ENCODE peak calls at places on chromosomes 11 and 22, in six cellular contexts. One of them, this sample, is unnamed.

GRCh38 chr11:8577791-8578581 is 16.0 kb downstream of the STK33 start:
- DNase-seq in ELR: peak
- DNase-seq in NCI-H1092: no peak
- DNase-seq in T-helper 2 cell: no peak
- DNase-seq in activated T-cell treated with anti-CD3 and anti-CD28 coated beads, Interleukin-2, amount 50 U/mL, for 24 hours: no peak
- DNase-seq in tibial nerve: no peak
- DNase-seq in this sample: no peak

GRCh38 chr11:19436932-19437331 is 196.2 kb upstream of the E2F8 start:
- DNase-seq in ELR: no peak
- DNase-seq in NCI-H1092: no peak
- DNase-seq in T-helper 2 cell: no peak
- DNase-seq in activated T-cell treated with anti-CD3 and anti-CD28 coated beads, Interleukin-2, amount 50 U/mL, for 24 hours: no peak
- DNase-seq in tibial nerve: no peak
- DNase-seq in this sample: no peak

GRCh38 chr11:93567406-93567819 is 24.2 kb upstream of the SMCO4 start:
- DNase-seq in ELR: no peak
- DNase-seq in NCI-H1092: no peak
- DNase-seq in T-helper 2 cell: no peak
- DNase-seq in activated T-cell treated with anti-CD3 and anti-CD28 coated beads, Interleukin-2, amount 50 U/mL, for 24 hours: no peak
- DNase-seq in tibial nerve: peak
- DNase-seq in this sample: no peak

GRCh38 chr11:43573233-43573632 is 107.3 kb upstream of the HSD17B12 start:
- DNase-seq in ELR: peak
- DNase-seq in NCI-H1092: no peak
- DNase-seq in T-helper 2 cell: no peak
- DNase-seq in activated T-cell treated with anti-CD3 and anti-CD28 coated beads, Interleukin-2, amount 50 U/mL, for 24 hours: no peak
- DNase-seq in tibial nerve: no peak
- DNase-seq in this sample: no peak

GRCh38 chr11:45073575-45074225 is 72.7 kb upstream of the PRDM11 start:
- DNase-seq in ELR: no peak
- DNase-seq in NCI-H1092: no peak
- DNase-seq in T-helper 2 cell: no peak
- DNase-seq in activated T-cell treated with anti-CD3 and anti-CD28 coated beads, Interleukin-2, amount 50 U/mL, for 24 hours: peak
- DNase-seq in tibial nerve: no peak
- DNase-seq in this sample: no peak

GRCh38 chr11:74282421-74282820 is 29.0 kb downstream of the P4HA3 start:
- DNase-seq in ELR: no peak
- DNase-seq in NCI-H1092: no peak
- DNase-seq in T-helper 2 cell: no peak
- DNase-seq in activated T-cell treated with anti-CD3 and anti-CD28 coated beads, Interleukin-2, amount 50 U/mL, for 24 hours: no peak
- DNase-seq in tibial nerve: no peak
- DNase-seq in this sample: no peak

GRCh38 chr22:43313497-43314474 is 29.4 kb downstream of the SCUBE1 start:
- DNase-seq in ELR: no peak
- DNase-seq in NCI-H1092: no peak
- DNase-seq in T-helper 2 cell: no peak
- DNase-seq in activated T-cell treated with anti-CD3 and anti-CD28 coated beads, Interleukin-2, amount 50 U/mL, for 24 hours: no peak
- DNase-seq in tibial nerve: peak
- DNase-seq in this sample: no peak

GRCh38 chr11:119585038-119585666 is 143.8 kb downstream of the NECTIN1 start:
- DNase-seq in ELR: no peak
- DNase-seq in NCI-H1092: peak
- DNase-seq in T-helper 2 cell: no peak
- DNase-seq in activated T-cell treated with anti-CD3 and anti-CD28 coated beads, Interleukin-2, amount 50 U/mL, for 24 hours: no peak
- DNase-seq in tibial nerve: no peak
- DNase-seq in this sample: no peak

GRCh38 chr11:111402411-111402810 is 23.3 kb upstream of the POU2AF1 start:
- DNase-seq in ELR: no peak
- DNase-seq in NCI-H1092: peak
- DNase-seq in T-helper 2 cell: no peak
- DNase-seq in activated T-cell treated with anti-CD3 and anti-CD28 coated beads, Interleukin-2, amount 50 U/mL, for 24 hours: no peak
- DNase-seq in tibial nerve: no peak
- DNase-seq in this sample: no peak

GRCh38 chr11:85301895-85302678 is 325.1 kb downstream of the DLG2 start:
- DNase-seq in ELR: no peak
- DNase-seq in NCI-H1092: no peak
- DNase-seq in T-helper 2 cell: no peak
- DNase-seq in activated T-cell treated with anti-CD3 and anti-CD28 coated beads, Interleukin-2, amount 50 U/mL, for 24 hours: no peak
- DNase-seq in tibial nerve: no peak
- DNase-seq in this sample: no peak

GRCh38 chr22:24592144-24592845 is 578 bp downstream of the LRRC75B start:
- DNase-seq in ELR: peak
- DNase-seq in NCI-H1092: no peak
- DNase-seq in T-helper 2 cell: no peak
- DNase-seq in activated T-cell treated with anti-CD3 and anti-CD28 coated beads, Interleukin-2, amount 50 U/mL, for 24 hours: peak
- DNase-seq in tibial nerve: no peak
- DNase-seq in this sample: no peak

GRCh38 chr11:26623076-26623666 is 51.1 kb upstream of the MUC15 start:
- DNase-seq in ELR: peak
- DNase-seq in NCI-H1092: no peak
- DNase-seq in T-helper 2 cell: no peak
- DNase-seq in activated T-cell treated with anti-CD3 and anti-CD28 coated beads, Interleukin-2, amount 50 U/mL, for 24 hours: no peak
- DNase-seq in tibial nerve: no peak
- DNase-seq in this sample: no peak

GRCh38 chr11:16981651-16982194 is 32.5 kb downstream of the PLEKHA7 start:
- DNase-seq in ELR: peak
- DNase-seq in NCI-H1092: no peak
- DNase-seq in T-helper 2 cell: no peak
- DNase-seq in activated T-cell treated with anti-CD3 and anti-CD28 coated beads, Interleukin-2, amount 50 U/mL, for 24 hours: no peak
- DNase-seq in tibial nerve: peak
- DNase-seq in this sample: no peak

GRCh38 chr11:76637491-76638266 is 32.9 kb downstream of the LRRC32 start:
- DNase-seq in ELR: no peak
- DNase-seq in NCI-H1092: no peak
- DNase-seq in T-helper 2 cell: no peak
- DNase-seq in activated T-cell treated with anti-CD3 and anti-CD28 coated beads, Interleukin-2, amount 50 U/mL, for 24 hours: peak
- DNase-seq in tibial nerve: peak
- DNase-seq in this sample: no peak

GRCh38 chr11:112321521-112322172 is 61.0 kb upstream of the PLET1 start:
- DNase-seq in ELR: peak
- DNase-seq in NCI-H1092: peak
- DNase-seq in T-helper 2 cell: no peak
- DNase-seq in activated T-cell treated with anti-CD3 and anti-CD28 coated beads, Interleukin-2, amount 50 U/mL, for 24 hours: no peak
- DNase-seq in tibial nerve: no peak
- DNase-seq in this sample: no peak

GRCh38 chr22:40325315-40325714 is 21.0 kb upstream of the ADSL start:
- DNase-seq in ELR: no peak
- DNase-seq in NCI-H1092: no peak
- DNase-seq in T-helper 2 cell: no peak
- DNase-seq in activated T-cell treated with anti-CD3 and anti-CD28 coated beads, Interleukin-2, amount 50 U/mL, for 24 hours: peak
- DNase-seq in tibial nerve: no peak
- DNase-seq in this sample: peak

GRCh38 chr11:10322830-10323792 is 18.2 kb downstream of the ADM start:
- DNase-seq in ELR: peak
- DNase-seq in NCI-H1092: peak
- DNase-seq in T-helper 2 cell: no peak
- DNase-seq in activated T-cell treated with anti-CD3 and anti-CD28 coated beads, Interleukin-2, amount 50 U/mL, for 24 hours: peak
- DNase-seq in tibial nerve: no peak
- DNase-seq in this sample: no peak

GRCh38 chr11:122104381-122104780 is 11.6 kb downstream of the BLID start:
- DNase-seq in ELR: peak
- DNase-seq in NCI-H1092: no peak
- DNase-seq in T-helper 2 cell: no peak
- DNase-seq in activated T-cell treated with anti-CD3 and anti-CD28 coated beads, Interleukin-2, amount 50 U/mL, for 24 hours: no peak
- DNase-seq in tibial nerve: no peak
- DNase-seq in this sample: no peak

GRCh38 chr22:46589871-46590271 is 30.3 kb upstream of the GRAMD4 start:
- DNase-seq in ELR: no peak
- DNase-seq in NCI-H1092: no peak
- DNase-seq in T-helper 2 cell: no peak
- DNase-seq in activated T-cell treated with anti-CD3 and anti-CD28 coated beads, Interleukin-2, amount 50 U/mL, for 24 hours: no peak
- DNase-seq in tibial nerve: no peak
- DNase-seq in this sample: no peak

GRCh38 chr11:35170503-35170902 is 31.5 kb downstream of the CD44 start:
- DNase-seq in ELR: no peak
- DNase-seq in NCI-H1092: no peak
- DNase-seq in T-helper 2 cell: no peak
- DNase-seq in activated T-cell treated with anti-CD3 and anti-CD28 coated beads, Interleukin-2, amount 50 U/mL, for 24 hours: no peak
- DNase-seq in tibial nerve: no peak
- DNase-seq in this sample: no peak

GRCh38 chr11:133950874-133951483 is 5.8 kb downstream of the IGSF9B start:
- DNase-seq in ELR: no peak
- DNase-seq in NCI-H1092: no peak
- DNase-seq in T-helper 2 cell: no peak
- DNase-seq in activated T-cell treated with anti-CD3 and anti-CD28 coated beads, Interleukin-2, amount 50 U/mL, for 24 hours: no peak
- DNase-seq in tibial nerve: no peak
- DNase-seq in this sample: no peak

GRCh38 chr22:40922484-40923303 is 28.5 kb upstream of the RBX1 start:
- DNase-seq in ELR: peak
- DNase-seq in NCI-H1092: peak
- DNase-seq in T-helper 2 cell: no peak
- DNase-seq in activated T-cell treated with anti-CD3 and anti-CD28 coated beads, Interleukin-2, amount 50 U/mL, for 24 hours: no peak
- DNase-seq in tibial nerve: peak
- DNase-seq in this sample: peak

GRCh38 chr11:128420943-128421342 is 166.4 kb downstream of the ETS1 start:
- DNase-seq in ELR: peak
- DNase-seq in NCI-H1092: no peak
- DNase-seq in T-helper 2 cell: no peak
- DNase-seq in activated T-cell treated with anti-CD3 and anti-CD28 coated beads, Interleukin-2, amount 50 U/mL, for 24 hours: no peak
- DNase-seq in tibial nerve: no peak
- DNase-seq in this sample: no peak

GRCh38 chr11:10906521-10906920 is 48.7 kb upstream of the ZBED5 start:
- DNase-seq in ELR: peak
- DNase-seq in NCI-H1092: no peak
- DNase-seq in T-helper 2 cell: no peak
- DNase-seq in activated T-cell treated with anti-CD3 and anti-CD28 coated beads, Interleukin-2, amount 50 U/mL, for 24 hours: no peak
- DNase-seq in tibial nerve: no peak
- DNase-seq in this sample: no peak

GRCh38 chr11:16891964-16892363 is 122.2 kb downstream of the PLEKHA7 start:
- DNase-seq in ELR: peak
- DNase-seq in NCI-H1092: no peak
- DNase-seq in T-helper 2 cell: no peak
- DNase-seq in activated T-cell treated with anti-CD3 and anti-CD28 coated beads, Interleukin-2, amount 50 U/mL, for 24 hours: no peak
- DNase-seq in tibial nerve: no peak
- DNase-seq in this sample: no peak

GRCh38 chr11:65420506-65421203 is 1.9 kb upstream of the NEAT1 start:
- DNase-seq in ELR: no peak
- DNase-seq in NCI-H1092: no peak
- DNase-seq in T-helper 2 cell: no peak
- DNase-seq in activated T-cell treated with anti-CD3 and anti-CD28 coated beads, Interleukin-2, amount 50 U/mL, for 24 hours: peak
- DNase-seq in tibial nerve: no peak
- DNase-seq in this sample: no peak

GRCh38 chr11:108732395-108732794 is 67.5 kb downstream of the DDX10 start:
- DNase-seq in ELR: no peak
- DNase-seq in NCI-H1092: peak
- DNase-seq in T-helper 2 cell: no peak
- DNase-seq in activated T-cell treated with anti-CD3 and anti-CD28 coated beads, Interleukin-2, amount 50 U/mL, for 24 hours: no peak
- DNase-seq in tibial nerve: no peak
- DNase-seq in this sample: no peak

GRCh38 chr22:46462726-46463371 is 74.6 kb downstream of the CELSR1 start:
- DNase-seq in ELR: peak
- DNase-seq in NCI-H1092: no peak
- DNase-seq in T-helper 2 cell: no peak
- DNase-seq in activated T-cell treated with anti-CD3 and anti-CD28 coated beads, Interleukin-2, amount 50 U/mL, for 24 hours: no peak
- DNase-seq in tibial nerve: no peak
- DNase-seq in this sample: no peak

GRCh38 chr11:45921561-45922424 is 663 bp upstream of the LARGE2 start:
- DNase-seq in ELR: no peak
- DNase-seq in NCI-H1092: no peak
- DNase-seq in T-helper 2 cell: no peak
- DNase-seq in activated T-cell treated with anti-CD3 and anti-CD28 coated beads, Interleukin-2, amount 50 U/mL, for 24 hours: peak
- DNase-seq in tibial nerve: no peak
- DNase-seq in this sample: no peak

GRCh38 chr11:59755701-59756495 is 722 bp downstream of the STX3 start:
- DNase-seq in ELR: peak
- DNase-seq in NCI-H1092: no peak
- DNase-seq in T-helper 2 cell: peak
- DNase-seq in activated T-cell treated with anti-CD3 and anti-CD28 coated beads, Interleukin-2, amount 50 U/mL, for 24 hours: peak
- DNase-seq in tibial nerve: peak
- DNase-seq in this sample: peak